ENCODE peak calls at places on chromosomes 11 and 22, in six cellular contexts. One of them, this sample, is unnamed.

GRCh38 chr22:46896166-46896565 is 133.7 kb downstream of the TBC1D22A start:
- DNase-seq in NCI-H146: no peak
- DNase-seq in heart left ventricle: no peak
- DNase-seq in A172: no peak
- DNase-seq in foreskin fibroblast: no peak
- DNase-seq in HCT116: no peak
- DNase-seq in this sample: no peak

GRCh38 chr11:60765355-60765754 is 8.7 kb downstream of the MS4A15 start:
- DNase-seq in HCT116: no peak
- DNase-seq in NCI-H146: no peak
- DNase-seq in A172: no peak
- DNase-seq in heart left ventricle: no peak
- DNase-seq in foreskin fibroblast: no peak
- DNase-seq in this sample: no peak

GRCh38 chr11:128451651-128452470 is 135.5 kb downstream of the ETS1 start:
- DNase-seq in NCI-H146: peak
- DNase-seq in A172: no peak
- DNase-seq in HCT116: no peak
- DNase-seq in heart left ventricle: peak
- DNase-seq in foreskin fibroblast: no peak
- DNase-seq in this sample: peak

GRCh38 chr22:36743011-36743410 is 32.9 kb downstream of the IFT27 start:
- DNase-seq in HCT116: no peak
- DNase-seq in NCI-H146: no peak
- DNase-seq in heart left ventricle: no peak
- DNase-seq in A172: no peak
- DNase-seq in foreskin fibroblast: no peak
- DNase-seq in this sample: no peak

GRCh38 chr11:125787827-125788226 is at the start of gene PATE3:
- DNase-seq in foreskin fibroblast: no peak
- DNase-seq in HCT116: no peak
- DNase-seq in A172: no peak
- DNase-seq in heart left ventricle: no peak
- DNase-seq in NCI-H146: no peak
- DNase-seq in this sample: no peak

GRCh38 chr11:130403301-130403804 is 25.1 kb downstream of the ADAMTS8 start:
- DNase-seq in HCT116: no peak
- DNase-seq in foreskin fibroblast: peak
- DNase-seq in NCI-H146: no peak
- DNase-seq in heart left ventricle: peak
- DNase-seq in A172: peak
- DNase-seq in this sample: peak

GRCh38 chr11:12526789-12527188 is 147.4 kb upstream of the TEAD1 start:
- DNase-seq in NCI-H146: no peak
- DNase-seq in A172: peak
- DNase-seq in foreskin fibroblast: peak
- DNase-seq in heart left ventricle: no peak
- DNase-seq in HCT116: no peak
- DNase-seq in this sample: peak

GRCh38 chr11:14886509-14886908 is 5.5 kb downstream of the CYP2R1 start:
- DNase-seq in heart left ventricle: no peak
- DNase-seq in HCT116: no peak
- DNase-seq in A172: no peak
- DNase-seq in foreskin fibroblast: no peak
- DNase-seq in NCI-H146: no peak
- DNase-seq in this sample: no peak

GRCh38 chr11:25733777-25734176 is 598.2 kb upstream of the ANO3 start:
- DNase-seq in HCT116: no peak
- DNase-seq in heart left ventricle: no peak
- DNase-seq in foreskin fibroblast: no peak
- DNase-seq in A172: no peak
- DNase-seq in NCI-H146: no peak
- DNase-seq in this sample: no peak

GRCh38 chr11:65903715-65904114 is 3.5 kb upstream of the FOSL1 start:
- DNase-seq in HCT116: no peak
- DNase-seq in foreskin fibroblast: no peak
- DNase-seq in NCI-H146: no peak
- DNase-seq in heart left ventricle: no peak
- DNase-seq in A172: no peak
- DNase-seq in this sample: no peak

GRCh38 chr22:32204856-32205722 is at the start of gene RFPL2:
- DNase-seq in A172: peak
- DNase-seq in foreskin fibroblast: peak
- DNase-seq in heart left ventricle: peak
- DNase-seq in HCT116: peak
- DNase-seq in NCI-H146: peak
- DNase-seq in this sample: peak

GRCh38 chr11:79212711-79213110 is 228.1 kb downstream of the TENM4 start:
- DNase-seq in heart left ventricle: no peak
- DNase-seq in NCI-H146: no peak
- DNase-seq in foreskin fibroblast: no peak
- DNase-seq in A172: no peak
- DNase-seq in HCT116: no peak
- DNase-seq in this sample: no peak

This sample was measured in AG10803.